ENCODE peak calls at places on chromosomes 3 and 15, in four cellular contexts. L, F, V and W are unnamed samples.

GRCh38 chr15:70714575-70714974 is 48.8 kb downstream of the UACA start:
- DNase-seq in V (no peak), L (no peak), F (no peak), W (no peak)

GRCh38 chr3:18424213-18424861 is 802 bp downstream of the SATB1 start:
- DNase-seq in F (no peak), L (no peak), V (no peak), W (peak)

GRCh38 chr3:136305879-136306278 is 55.7 kb downstream of the PCCB start:
- DNase-seq in L (no peak), F (peak), V (no peak), W (no peak)

GRCh38 chr3:12966847-12967750 is 106.1 kb downstream of the IQSEC1 start:
- DNase-seq in L (no peak), F (no peak), V (no peak), W (no peak)

GRCh38 chr3:133268772-133269171 is 131.1 kb upstream of the BFSP2 start:
- DNase-seq in L (no peak), V (no peak), F (no peak), W (no peak)

GRCh38 chr15:85095566-85095965 is 113.9 kb downstream of the PDE8A start:
- DNase-seq in L (no peak), F (no peak), V (no peak), W (no peak)

GRCh38 chr3:81692766-81693165 is 68.7 kb downstream of the GBE1 start:
- DNase-seq in F (no peak), V (no peak), L (no peak), W (no peak)

GRCh38 chr3:127694467-127695215 is 21.9 kb downstream of the ABTB1 start:
- DNase-seq in L (no peak), F (no peak), V (peak), W (peak)

GRCh38 chr15:41492597-41493204 is 973 bp upstream of the ITPKA start:
- DNase-seq in V (no peak), L (no peak), F (no peak), W (no peak)

GRCh38 chr15:23401627-23402026 is 45.4 kb downstream of the GOLGA6L2 start:
- DNase-seq in V (no peak), L (no peak), F (no peak), W (no peak)

GRCh38 chr3:2993719-2994118 is 116.5 kb downstream of the IL5RA start:
- DNase-seq in F (no peak), V (no peak), L (no peak), W (no peak)

GRCh38 chr3:46495901-46496456 is 1.8 kb upstream of the RTP3 start:
- DNase-seq in V (no peak), L (no peak), F (peak), W (no peak)

GRCh38 chr3:67622652-67623051 is 31.8 kb downstream of the SUCLG2 start:
- DNase-seq in V (no peak), L (no peak), F (no peak), W (no peak)
- H3K4me3 ChIP-seq in V (no peak), L (no peak), F (no peak), W (no peak)

GRCh38 chr3:72095521-72095920 is 310.6 kb upstream of the PROK2 start:
- DNase-seq in V (no peak), L (no peak), F (no peak), W (no peak)
- H3K4me3 ChIP-seq in V (no peak), L (no peak), F (no peak), W (no peak)

GRCh38 chr3:124860599-124860998 is 26.6 kb downstream of the ITGB5 start:
- DNase-seq in V (peak), L (no peak), F (peak), W (no peak)
- H3K4me3 ChIP-seq in V (no peak), L (no peak), F (no peak), W (no peak)

GRCh38 chr15:64895285-64896065 is 16.2 kb upstream of the ANKDD1A start:
- DNase-seq in F (no peak), L (peak), V (peak), W (no peak)

GRCh38 chr15:64892850-64893403 is 18.8 kb upstream of the ANKDD1A start:
- DNase-seq in V (no peak), L (peak), F (no peak), W (peak)

GRCh38 chr15:64891546-64891945 is 20.2 kb upstream of the ANKDD1A start:
- DNase-seq in F (no peak), V (no peak), L (no peak), W (no peak)

GRCh38 chr15:64894395-64895056 is 17.2 kb upstream of the ANKDD1A start:
- DNase-seq in L (peak), F (no peak), V (peak), W (peak)

DNA sequence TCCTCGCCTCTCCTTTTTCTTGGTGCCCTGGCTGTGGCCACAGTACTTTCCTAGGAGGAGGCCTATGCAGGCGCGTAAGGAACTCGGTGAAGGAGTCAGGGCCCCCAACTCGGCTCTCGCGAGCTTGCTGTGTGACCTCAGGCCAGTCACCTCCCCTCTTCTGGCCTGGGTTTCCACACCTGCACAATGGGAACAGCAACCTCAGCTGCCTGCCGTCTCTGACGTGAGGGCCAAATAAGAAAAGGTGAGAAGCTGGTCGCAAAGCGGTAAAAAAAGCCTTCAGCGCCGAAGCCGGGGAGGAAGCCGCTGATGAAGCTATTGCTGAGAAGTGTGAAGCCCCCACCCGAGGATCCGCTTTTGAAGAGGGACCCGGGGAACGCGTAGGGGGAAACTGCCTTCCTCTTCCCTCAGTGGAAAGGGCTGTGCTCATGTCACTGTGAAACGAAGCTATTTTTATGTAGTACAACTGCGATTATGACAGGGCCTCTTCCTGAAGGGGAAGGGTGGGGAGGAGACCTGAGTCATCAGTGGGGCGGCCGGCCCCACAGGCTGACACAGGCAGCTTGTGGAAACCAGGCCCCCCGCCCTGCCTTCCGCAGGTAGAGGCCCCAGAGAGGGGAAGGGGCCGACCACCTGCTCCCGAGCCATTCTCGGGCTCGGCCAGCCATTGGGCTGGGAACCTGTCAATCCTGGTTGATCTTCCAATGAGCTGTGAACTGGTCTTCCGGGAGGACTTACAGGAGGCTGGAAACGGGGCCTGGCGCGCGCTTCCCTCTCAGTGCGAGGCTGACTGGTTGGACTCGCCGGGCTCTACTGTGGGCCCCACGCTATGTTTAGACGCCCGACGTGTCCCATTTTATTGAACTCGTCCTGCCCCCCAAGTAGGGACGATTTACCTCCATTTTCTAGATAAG is 18.0 kb upstream of the ANKDD1A start:
- DNase-seq in L (peak), V (peak), F (peak), W (peak)
- H3K4me3 ChIP-seq in L (peak), V (peak), F (no peak), W (no peak)

GRCh38 chr15:27134481-27134880 is 163.5 kb downstream of the GABRG3 start:
- DNase-seq in F (no peak), L (no peak), V (no peak), W (no peak)
- H3K4me3 ChIP-seq in F (no peak), L (no peak), V (no peak), W (no peak)

DNA sequence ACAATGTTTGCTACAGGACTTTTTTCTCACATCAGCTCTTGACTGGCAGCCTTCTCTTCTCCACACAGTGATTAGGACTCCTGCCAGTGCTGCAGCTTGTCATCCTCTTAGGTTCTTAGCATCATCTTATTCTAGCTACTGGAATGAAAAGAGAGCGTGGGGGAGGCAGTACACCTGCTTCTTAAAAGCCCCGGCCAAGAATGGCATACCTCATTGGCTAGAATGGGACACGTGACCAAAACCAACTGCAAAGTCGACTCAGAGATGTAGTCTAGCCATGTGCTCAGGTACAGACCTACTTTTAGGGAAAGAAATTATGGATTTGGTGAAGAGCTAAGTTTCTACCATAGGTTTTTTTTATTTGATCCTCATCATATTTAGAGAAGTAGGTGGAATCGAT is 44.1 kb downstream of the RARB start:
- DNase-seq in F (no peak), V (no peak), L (no peak), W (no peak)
- H3K4me3 ChIP-seq in F (no peak), V (no peak), L (no peak), W (no peak)

GRCh38 chr3:122021811-122022401 is at the start of gene ILDR1:
- DNase-seq in F (no peak), V (no peak), L (no peak), W (peak)
- H3K4me3 ChIP-seq in F (no peak), V (no peak), L (no peak), W (peak)

GRCh38 chr15:28885630-28886430 is at the start of gene APBA2:
- DNase-seq in F (no peak), L (peak), V (no peak), W (peak)
- H3K4me3 ChIP-seq in F (peak), L (no peak), V (peak), W (peak)